ENCODE peak calls at places on chromosomes 4 and X, in six cellular contexts. C is endothelial cell, F is activated T-cell treated with anti-CD3 and anti-CD28 coated beads for 1 hour, T is NCI-H1694 treated with DMSO at 0.1 percent for 48 hours, S is fibroblast of lung, Y is COLO829. X is an unnamed sample.

GRCh38 chrX:141733371-141733770 is 34.8 kb upstream of the SPANXD start:
- DNase-seq in F (no peak), T (no peak), Y (no peak), C (no peak), S (peak; percentile 81), X (no peak)

GRCh38 chr4:10753326-10753725 is 68.8 kb upstream of the CLNK start:
- DNase-seq in C (no peak), S (no peak), Y (peak; percentile 32), F (no peak), T (no peak), X (no peak)

GRCh38 chr4:5742388-5742787 is 31.4 kb downstream of the EVC start:
- DNase-seq in F (no peak), C (no peak), S (no peak), Y (no peak), T (no peak), X (no peak)

GRCh38 chr4:122584517-122584916 is 36.3 kb downstream of the IL21 start:
- DNase-seq in S (peak; percentile 78), C (no peak), F (no peak), Y (peak; percentile 95), T (no peak), X (no peak)

GRCh38 chr4:119744580-119744979 is 116.0 kb upstream of the PDE5A start:
- DNase-seq in Y (no peak), C (no peak), T (no peak), S (no peak), F (no peak), X (no peak)

GRCh38 chr4:15893967-15894366 is 44.6 kb downstream of the FGFBP1 start:
- DNase-seq in T (no peak), F (no peak), C (no peak), Y (no peak), S (peak; percentile 78), X (no peak)

GRCh38 chr4:88308587-88308986 is 24.2 kb upstream of the PPM1K start:
- DNase-seq in T (no peak), Y (no peak), S (no peak), F (no peak), C (no peak), X (no peak)

GRCh38 chr4:2500547-2500946 is 31.6 kb downstream of the RNF4 start:
- DNase-seq in Y (no peak), T (no peak), S (no peak), F (no peak), C (no peak), X (no peak)

GRCh38 chrX:130829526-130830515 is 73.2 kb downstream of the ENOX2 start:
- DNase-seq in S (peak; percentile 27), T (no peak), F (no peak), C (no peak), Y (peak; percentile 60), X (no peak)

GRCh38 chrX:100449696-100450606 is 39.9 kb upstream of the PCDH19 start:
- DNase-seq in C (peak; percentile 3), Y (no peak), T (no peak), F (no peak), S (no peak), X (no peak)

GRCh38 chr4:48360285-48360965 is 19.1 kb downstream of the SLAIN2 start:
- DNase-seq in C (no peak), S (peak; percentile 64), T (no peak), Y (peak; percentile 39), F (no peak), X (peak; percentile 53)

X was measured in HAP-1.